ENCODE peak calls at places on chromosomes 2 and 18, in six cellular contexts. C is A549, U is astrocyte of the cerebellum, Q is cardiac fibroblast, I is neural progenitor cell, P is astrocyte. W is an unnamed sample.

GRCh38 chr2:126208266-126208665 is 447.7 kb upstream of the GYPC start:
- DNase-seq in C (no peak), U (no peak), Q (no peak), I (no peak), P (no peak), W (no peak)

GRCh38 chr2:218186876-218187649 is 20.3 kb upstream of the CXCR1 start:
- DNase-seq in U (no peak), P (no peak), C (no peak), I (no peak), Q (no peak), W (no peak)

GRCh38 chr2:203636896-203637818 is 69.3 kb upstream of the CD28 start:
- DNase-seq in I (no peak), U (no peak), Q (peak; percentile 39), C (no peak), P (no peak), W (peak; percentile 87)

GRCh38 chr2:20222769-20223344 is 2.1 kb downstream of the SDC1 start:
- DNase-seq in P (no peak), C (no peak), U (no peak), Q (no peak), I (no peak), W (no peak)

GRCh38 chr2:75705921-75706320 is 4.8 kb downstream of the GCFC2 start:
- DNase-seq in P (peak; percentile 4), C (no peak), Q (no peak), U (no peak), I (no peak), W (no peak)

GRCh38 chr2:209719034-209719433 is 52.6 kb upstream of the UNC80 start:
- DNase-seq in U (no peak), C (no peak), P (no peak), I (no peak), Q (no peak), W (no peak)

GRCh38 chr2:54724150-54724559 is 693 bp downstream of the EML6 start:
- DNase-seq in I (no peak), P (no peak), U (no peak), Q (peak; percentile 36), C (no peak), W (peak; percentile 1)

GRCh38 chr2:37869756-37870155 is 55.3 kb upstream of the RMDN2 start:
- DNase-seq in P (peak; percentile 91), I (no peak), U (peak; percentile 72), C (no peak), Q (peak; percentile 79), W (peak; percentile 93)

GRCh38 chr2:162301151-162301804 is 17.2 kb downstream of the IFIH1 start:
- DNase-seq in Q (peak; percentile 84), I (peak; percentile 74), C (peak; percentile 60), U (peak; percentile 48), P (peak; percentile 38), W (peak; percentile 72)

GRCh38 chr2:121790276-121790956 is 35.0 kb downstream of the TSN start:
- DNase-seq in P (peak; percentile 93), I (no peak), U (peak; percentile 69), C (peak; percentile 63), Q (peak; percentile 96), W (peak; percentile 86)

GRCh38 chr18:22485808-22486244 is 68.1 kb upstream of the CTAGE1 start:
- DNase-seq in U (no peak), P (peak; percentile 47), C (peak; percentile 7), I (no peak), Q (peak; percentile 67), W (peak; percentile 39)

GRCh38 chr18:2050016-2050415 is 521.3 kb downstream of the METTL4 start:
- DNase-seq in Q (peak; percentile 37), I (no peak), P (peak; percentile 46), C (no peak), U (peak; percentile 27), W (peak; percentile 31)

GRCh38 chr2:75292826-75293225 is 93.5 kb upstream of the TACR1 start:
- DNase-seq in I (no peak), C (no peak), P (peak; percentile 89), U (peak; percentile 60), Q (peak; percentile 71), W (peak; percentile 43)

GRCh38 chr2:79453918-79454317 is 58.9 kb upstream of the CTNNA2 start:
- DNase-seq in Q (peak; percentile 3), I (peak; percentile 59), U (peak; percentile 9), P (peak; percentile 1), C (no peak), W (no peak)

GRCh38 chr18:74337912-74338309 is 22.3 kb downstream of the C18orf63 start:
- DNase-seq in I (no peak), P (no peak), Q (no peak), C (no peak), U (no peak), W (no peak)

GRCh38 chr2:37676274-37676673 is 4.8 kb upstream of the CDC42EP3 start:
- DNase-seq in I (no peak), U (peak; percentile 54), Q (peak; percentile 78), P (peak; percentile 81), C (peak; percentile 40), W (no peak)

GRCh38 chr2:235642446-235643107 is 148.7 kb downstream of the AGAP1 start:
- DNase-seq in Q (peak; percentile 76), U (no peak), P (peak; percentile 71), C (no peak), I (no peak), W (peak; percentile 44)

GRCh38 chr2:180463608-180464007 is 456.5 kb upstream of the CWC22 start:
- DNase-seq in P (no peak), U (no peak), Q (no peak), I (no peak), C (no peak), W (no peak)

GRCh38 chr2:6644261-6644660 is 221.4 kb downstream of the CMPK2 start:
- DNase-seq in I (no peak), C (no peak), Q (no peak), U (no peak), P (no peak), W (no peak)

GRCh38 chr2:127585270-127585807 is 49.9 kb downstream of the MYO7B start:
- DNase-seq in Q (no peak), U (no peak), I (no peak), P (no peak), C (no peak), W (no peak)

GRCh38 chr2:150817422-150817821 is 330.0 kb upstream of the RND3 start:
- DNase-seq in Q (no peak), U (no peak), C (no peak), I (no peak), P (no peak), W (no peak)

GRCh38 chr2:34570266-34570872 is 971.3 kb upstream of the FAM98A start:
- DNase-seq in P (no peak), C (peak; percentile 47), U (peak; percentile 1), Q (no peak), I (peak; percentile 40), W (no peak)

GRCh38 chr18:26458526-26459232 is 89.7 kb downstream of the KCTD1 start:
- DNase-seq in C (no peak), P (peak; percentile 78), I (no peak), Q (peak; percentile 71), U (no peak), W (peak; percentile 66)

GRCh38 chr18:47594063-47594462 is 336.4 kb downstream of the SMAD2 start:
- DNase-seq in U (no peak), I (peak; percentile 81), Q (no peak), C (no peak), P (no peak), W (no peak)

GRCh38 chr2:144598906-144599305 is 79.0 kb upstream of the ZEB2 start:
- DNase-seq in I (no peak), Q (no peak), U (no peak), P (no peak), C (no peak), W (no peak)

GRCh38 chr2:30239308-30240161 is 8.2 kb downstream of the LBH start:
- DNase-seq in P (no peak), C (peak; percentile 87), U (no peak), I (peak; percentile 69), Q (peak; percentile 90), W (peak; percentile 99)

GRCh38 chr2:165901595-165901994 is 52.0 kb downstream of the TTC21B start:
- DNase-seq in I (no peak), Q (no peak), P (no peak), C (no peak), U (no peak), W (peak; percentile 27)

GRCh38 chr2:165905269-165905668 is 48.3 kb downstream of the TTC21B start:
- DNase-seq in P (no peak), Q (no peak), C (no peak), I (no peak), U (no peak), W (no peak)

GRCh38 chr2:165901996-165902395 is 51.6 kb downstream of the TTC21B start:
- DNase-seq in P (no peak), C (no peak), I (no peak), Q (no peak), U (no peak), W (no peak)

GRCh38 chr2:165902929-165903328 is 50.6 kb downstream of the TTC21B start:
- DNase-seq in C (no peak), U (peak; percentile 31), Q (peak; percentile 18), P (no peak), I (no peak), W (peak; percentile 29)

GRCh38 chr2:165903406-165903805 is 50.2 kb downstream of the TTC21B start:
- DNase-seq in I (no peak), U (no peak), C (no peak), P (no peak), Q (no peak), W (no peak)
- TF ChIP-seq CTCF in I (no peak), U (no peak), C (no peak), P (no peak), Q (no peak), W (no peak)

DNA sequence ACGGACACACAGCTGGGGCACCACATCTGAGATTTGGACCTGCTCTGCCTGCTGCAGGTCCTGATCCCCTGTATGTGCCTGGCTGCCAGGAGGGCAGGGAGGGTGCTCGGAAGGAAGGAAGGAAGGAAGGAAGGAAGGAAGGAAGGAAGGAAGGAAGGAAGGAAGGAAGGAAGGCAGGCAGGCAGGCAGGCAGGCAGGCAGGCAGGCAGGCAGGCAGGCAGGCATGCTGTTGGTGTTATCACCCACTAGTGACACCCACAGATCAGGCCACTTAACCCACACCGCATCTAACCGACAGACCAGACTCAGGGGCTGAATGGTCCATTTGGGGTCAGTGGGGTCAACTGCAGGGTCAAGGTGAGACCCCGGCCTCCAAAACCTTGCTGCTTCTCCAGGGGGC is 5.8 kb downstream of the KLHL30 start:
- DNase-seq in I (no peak), P (no peak), U (no peak), Q (no peak), C (no peak), W (no peak)
- H3K4me3 ChIP-seq in I (no peak overlapping the region), P (no peak overlapping the region), U (no peak overlapping the region), Q (no peak overlapping the region), C (no peak overlapping the region), W (no peak overlapping the region)

GRCh38 chr2:227234432-227234831 is 70.0 kb downstream of the COL4A3 start:
- DNase-seq in U (no peak), Q (no peak), I (no peak), C (no peak), P (no peak), W (no peak)

GRCh38 chr2:227237786-227238185 is 73.4 kb downstream of the COL4A3 start:
- DNase-seq in I (peak; percentile 62), Q (no peak), U (no peak), C (no peak), P (no peak), W (no peak)

GRCh38 chr2:227241005-227241404 is 76.6 kb downstream of the COL4A3 start:
- DNase-seq in Q (no peak), C (no peak), U (no peak), I (peak; percentile 31), P (no peak), W (no peak)

GRCh38 chr2:227238242-227239237 is 74.1 kb downstream of the COL4A3 start:
- DNase-seq in C (peak; percentile 71), P (peak; percentile 24), U (peak; percentile 55), I (peak; percentile 77), Q (peak; percentile 80), W (peak; percentile 56)
- TF ChIP-seq CTCF in C (peak; percentile 97), P (peak; percentile 99), U (peak; percentile 97), I (peak; percentile 99), Q (peak; percentile 94), W (peak; percentile 100)

GRCh38 chr18:24986611-24987270 is 365.2 kb downstream of the ZNF521 start:
- DNase-seq in P (no peak), I (peak; percentile 37), U (no peak), C (no peak), Q (no peak), W (no peak)
- H3K4me3 ChIP-seq in P (no peak overlapping the region), I (peak overlapping the region; percentile 19), U (no peak overlapping the region), C (no peak overlapping the region), Q (no peak overlapping the region), W (peak overlapping the region; percentile 18)